ENCODE peak calls at places on chromosomes 7 and 10, in six cellular contexts. K is upper lobe of right lung, E is breast epithelium, S is left lung, R is GM23338, V is fibroblast of the aortic adventitia. N is an unnamed sample.

GRCh38 chr10:101001225-101002035 is 1.8 kb downstream of the LZTS2 start:
- DNase-seq in S (peak; percentile 84), K (peak; percentile 82), V (peak; percentile 89), E (peak; percentile 77), R (no peak), N (peak; percentile 67)

GRCh38 chr10:129532838-129533237 is 65.8 kb downstream of the MGMT start:
- DNase-seq in V (no peak), K (no peak), S (peak; percentile 72), R (no peak), E (no peak), N (no peak)

GRCh38 chr7:146948708-146949107 is 832.1 kb downstream of the CNTNAP2 start:
- DNase-seq in E (no peak), S (no peak), V (no peak), R (no peak), K (no peak), N (no peak)

GRCh38 chr7:28956608-28957063 is 1.5 kb downstream of the TRIL start:
- DNase-seq in S (peak; percentile 84), K (peak; percentile 89), E (peak; percentile 89), V (peak; percentile 18), R (peak; percentile 87), N (peak; percentile 81)

GRCh38 chr7:107501593-107501992 is 31.7 kb downstream of the GPR22 start:
- DNase-seq in R (peak; percentile 54), E (no peak), S (no peak), K (no peak), V (peak; percentile 48), N (no peak)

GRCh38 chr10:121597504-121598241 is 571 bp downstream of the FGFR2 start:
- DNase-seq in K (no peak), S (no peak), E (no peak), V (no peak), R (peak; percentile 51), N (no peak)

GRCh38 chr10:99730026-99730425 is 1.9 kb downstream of the COX15 start:
- DNase-seq in S (no peak), R (no peak), V (no peak), E (no peak), K (no peak), N (no peak)

GRCh38 chr10:11036424-11037011 is 18.8 kb downstream of the CELF2 start:
- DNase-seq in R (peak; percentile 77), E (no peak), K (no peak), V (peak; percentile 79), S (no peak), N (no peak)

GRCh38 chr10:87861566-87861952 is 1.8 kb downstream of the KLLN start:
- DNase-seq in R (peak; percentile 63), K (peak; percentile 88), V (peak; percentile 90), S (peak; percentile 89), E (peak; percentile 67), N (peak; percentile 71)

GRCh38 chr7:45021604-45022296 is 21.7 kb downstream of the CCM2 start:
- DNase-seq in S (no peak), V (no peak), K (no peak), E (no peak), R (no peak), N (no peak)

GRCh38 chr7:116393654-116394053 is 105.9 kb upstream of the CAV2 start:
- DNase-seq in R (no peak), K (no peak), E (no peak), S (no peak), V (no peak), N (no peak)

GRCh38 chr10:59843733-59844132 is 62.6 kb downstream of the CCDC6 start:
- DNase-seq in R (no peak), K (no peak), V (no peak), S (no peak), E (no peak), N (no peak)

DNA sequence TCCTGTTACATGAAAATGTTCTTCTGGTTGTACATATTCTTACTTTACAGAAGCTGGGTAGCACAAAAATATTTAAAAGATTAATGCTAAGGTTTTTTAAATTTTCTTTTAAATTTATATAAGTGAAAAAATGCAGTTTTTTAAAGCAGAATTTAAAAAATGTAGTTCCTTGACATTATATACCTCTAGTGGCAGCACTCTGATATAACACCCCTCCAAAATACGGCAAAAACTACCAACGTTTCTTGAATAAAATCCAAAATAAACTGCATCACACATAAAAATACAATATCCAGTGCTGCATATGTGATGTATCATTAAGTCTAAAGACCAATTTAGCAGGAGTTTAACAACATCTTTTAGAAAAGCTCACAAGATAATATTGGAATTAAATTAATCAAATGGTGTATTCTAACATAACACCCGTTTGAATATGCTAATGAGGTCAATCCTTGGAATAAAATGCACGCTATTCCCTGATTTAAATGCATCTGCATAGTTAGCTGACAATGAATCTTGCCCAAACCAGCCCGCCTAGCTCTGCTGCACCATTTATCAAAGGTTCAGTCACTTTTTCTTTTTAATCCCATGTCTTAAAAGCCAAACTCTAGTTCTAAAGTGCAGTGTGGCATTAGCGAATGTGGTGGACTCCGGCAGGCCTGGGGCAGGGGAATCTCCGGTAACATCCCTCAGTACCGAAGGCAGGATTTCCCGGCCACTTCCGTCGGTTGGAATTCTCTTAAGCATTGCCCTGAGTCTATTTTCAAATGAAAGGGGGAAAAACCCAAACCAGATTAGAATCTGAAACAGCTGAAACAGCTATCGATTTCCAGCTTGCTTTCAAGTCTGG is 1.2 kb downstream of the TCERG1L start:
- DNase-seq in E (no peak), R (peak; percentile 24), K (no peak), S (no peak), V (no peak), N (no peak)
- TF ChIP-seq CTCF in E (no peak), R (no peak), K (peak; percentile 22), S (no peak), V (peak; percentile 36), N (no peak)

GRCh38 chr7:84663224-84663623 is 468.6 kb upstream of the SEMA3A start:
- DNase-seq in K (no peak), E (no peak), S (no peak), V (peak; percentile 21), R (no peak), N (no peak)
- H3K4me3 ChIP-seq in K (peak overlapping the region; percentile 9), E (no peak overlapping the region), S (no peak overlapping the region), V (no peak overlapping the region), R (no peak overlapping the region), N (no peak overlapping the region)

DNA sequence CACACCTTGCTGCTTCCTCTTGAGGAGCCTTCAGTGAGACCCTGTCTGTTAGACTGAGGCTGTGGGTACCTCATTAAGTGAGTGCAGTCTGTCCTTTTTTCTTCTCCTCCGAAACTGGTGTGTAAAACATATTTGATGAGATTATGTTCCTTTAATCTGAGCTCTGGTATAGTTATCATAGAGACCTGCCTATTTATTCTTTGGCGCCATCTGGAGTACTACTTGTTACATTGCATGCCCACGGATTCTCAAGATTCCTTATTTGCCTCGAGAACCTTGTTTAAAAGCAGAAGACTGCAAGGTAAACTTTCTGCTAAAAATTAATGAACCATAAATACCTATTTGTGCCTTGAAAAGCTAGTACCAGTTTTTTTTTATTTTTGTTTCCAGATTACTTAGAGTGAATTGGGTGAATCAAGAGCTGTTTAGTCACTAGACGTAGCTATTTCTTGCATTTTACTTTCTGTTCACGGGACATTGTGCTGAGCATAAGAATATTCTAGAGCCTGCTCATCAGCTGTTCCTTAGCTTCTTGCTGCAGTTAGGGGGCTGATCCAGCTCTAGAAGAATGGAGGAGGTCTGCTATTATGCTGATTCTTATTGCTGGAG is 16.9 kb upstream of the STMP1 start:
- DNase-seq in V (peak; percentile 75), S (no peak), E (no peak), K (no peak), R (peak; percentile 81), N (no peak)
- TF ChIP-seq CTCF in V (peak; percentile 84), S (peak; percentile 65), E (no peak), K (peak; percentile 76), R (peak; percentile 61), N (peak; percentile 73)

GRCh38 chr7:69818647-69819161 is 220.4 kb downstream of the AUTS2 start:
- DNase-seq in S (no peak), R (no peak), V (no peak), K (no peak), E (no peak), N (no peak)
- H3K4me3 ChIP-seq in S (no peak overlapping the region), R (no peak overlapping the region), V (no peak overlapping the region), K (no peak overlapping the region), E (no peak overlapping the region), N (no peak overlapping the region)

GRCh38 chr7:43942997-43943701 is 16.9 kb downstream of the UBE2D4 start:
- DNase-seq in S (no peak), E (no peak), V (no peak), K (no peak), R (peak; percentile 52), N (peak; percentile 62)
- TF ChIP-seq CTCF in S (no peak), E (no peak), V (no peak), K (no peak), R (peak; percentile 64), N (no peak)